ENCODE peak calls at places on chromosomes 1 and 21, in ten cellular contexts. One of them, this sample, is unnamed.

GRCh38 chr1:59199147-59199546 is 97.7 kb upstream of the FGGY start:
- DNase-seq in lower lobe of right lung: no peak
- DNase-seq in psoas muscle: no peak
- DNase-seq in CD4-positive, alpha-beta memory T cell: no peak
- DNase-seq in astrocyte: no peak
- DNase-seq in mammary epithelial cell: no peak
- DNase-seq in heart left ventricle: no peak
- DNase-seq in tibial nerve: no peak
- DNase-seq in DND-41: no peak
- DNase-seq in brain microvascular endothelial cell: no peak
- DNase-seq in this sample: no peak

GRCh38 chr1:61115436-61115835 is 33.1 kb downstream of the NFIA start:
- DNase-seq in tibial nerve: no peak
- DNase-seq in DND-41: no peak
- DNase-seq in lower lobe of right lung: no peak
- DNase-seq in mammary epithelial cell: no peak
- DNase-seq in astrocyte: no peak
- DNase-seq in psoas muscle: no peak
- DNase-seq in brain microvascular endothelial cell: no peak
- DNase-seq in CD4-positive, alpha-beta memory T cell: no peak
- DNase-seq in heart left ventricle: no peak
- DNase-seq in this sample: no peak

GRCh38 chr1:207217778-207218511 is 103.5 kb upstream of the CD55 start:
- DNase-seq in psoas muscle: no peak
- DNase-seq in lower lobe of right lung: no peak
- DNase-seq in mammary epithelial cell: no peak
- DNase-seq in tibial nerve: no peak
- DNase-seq in astrocyte: no peak
- DNase-seq in CD4-positive, alpha-beta memory T cell: no peak
- DNase-seq in DND-41: no peak
- DNase-seq in brain microvascular endothelial cell: no peak
- DNase-seq in heart left ventricle: no peak
- DNase-seq in this sample: no peak

GRCh38 chr1:230801441-230801840 is 54.3 kb downstream of the CAPN9 start:
- DNase-seq in tibial nerve: no peak
- DNase-seq in lower lobe of right lung: no peak
- DNase-seq in brain microvascular endothelial cell: no peak
- DNase-seq in psoas muscle: no peak
- DNase-seq in astrocyte: no peak
- DNase-seq in CD4-positive, alpha-beta memory T cell: no peak
- DNase-seq in heart left ventricle: no peak
- DNase-seq in DND-41: no peak
- DNase-seq in mammary epithelial cell: no peak
- DNase-seq in this sample: no peak

GRCh38 chr1:90394247-90394646 is 322.9 kb downstream of the BARHL2 start:
- DNase-seq in brain microvascular endothelial cell: no peak
- DNase-seq in tibial nerve: no peak
- DNase-seq in psoas muscle: no peak
- DNase-seq in astrocyte: no peak
- DNase-seq in lower lobe of right lung: peak; percentile 76
- DNase-seq in CD4-positive, alpha-beta memory T cell: no peak
- DNase-seq in heart left ventricle: no peak
- DNase-seq in mammary epithelial cell: no peak
- DNase-seq in DND-41: no peak
- DNase-seq in this sample: no peak

GRCh38 chr1:225694151-225694603 is 41.3 kb upstream of the ENAH start:
- DNase-seq in tibial nerve: no peak
- DNase-seq in CD4-positive, alpha-beta memory T cell: no peak
- DNase-seq in brain microvascular endothelial cell: peak; percentile 83
- DNase-seq in psoas muscle: no peak
- DNase-seq in astrocyte: peak; percentile 84
- DNase-seq in lower lobe of right lung: no peak
- DNase-seq in heart left ventricle: peak; percentile 43
- DNase-seq in mammary epithelial cell: no peak
- DNase-seq in DND-41: no peak
- DNase-seq in this sample: no peak

GRCh38 chr1:214862421-214862820 is 220.1 kb upstream of the KCNK2 start:
- DNase-seq in psoas muscle: no peak
- DNase-seq in mammary epithelial cell: peak; percentile 17
- DNase-seq in DND-41: no peak
- DNase-seq in tibial nerve: no peak
- DNase-seq in lower lobe of right lung: no peak
- DNase-seq in astrocyte: peak; percentile 44
- DNase-seq in heart left ventricle: no peak
- DNase-seq in CD4-positive, alpha-beta memory T cell: no peak
- DNase-seq in brain microvascular endothelial cell: no peak
- DNase-seq in this sample: no peak

GRCh38 chr1:215360786-215361185 is 206.3 kb upstream of the KCTD3 start:
- DNase-seq in tibial nerve: no peak
- DNase-seq in psoas muscle: no peak
- DNase-seq in lower lobe of right lung: no peak
- DNase-seq in astrocyte: peak; percentile 51
- DNase-seq in mammary epithelial cell: no peak
- DNase-seq in CD4-positive, alpha-beta memory T cell: no peak
- DNase-seq in heart left ventricle: no peak
- DNase-seq in brain microvascular endothelial cell: no peak
- DNase-seq in DND-41: no peak
- DNase-seq in this sample: no peak

GRCh38 chr1:110945626-110946025 is 18.1 kb downstream of the LRIF1 start:
- DNase-seq in heart left ventricle: no peak
- DNase-seq in lower lobe of right lung: no peak
- DNase-seq in tibial nerve: no peak
- DNase-seq in mammary epithelial cell: no peak
- DNase-seq in CD4-positive, alpha-beta memory T cell: no peak
- DNase-seq in psoas muscle: no peak
- DNase-seq in brain microvascular endothelial cell: no peak
- DNase-seq in astrocyte: no peak
- DNase-seq in DND-41: no peak
- DNase-seq in this sample: no peak

GRCh38 chr1:171251042-171251740 is 2.9 kb downstream of the FMO1 start:
- DNase-seq in psoas muscle: no peak
- DNase-seq in heart left ventricle: no peak
- DNase-seq in brain microvascular endothelial cell: peak; percentile 17
- DNase-seq in astrocyte: peak; percentile 35
- DNase-seq in tibial nerve: no peak
- DNase-seq in lower lobe of right lung: no peak
- DNase-seq in DND-41: no peak
- DNase-seq in CD4-positive, alpha-beta memory T cell: no peak
- DNase-seq in mammary epithelial cell: peak; percentile 45
- DNase-seq in this sample: no peak

GRCh38 chr1:17588048-17588781 is 48.7 kb downstream of the ARHGEF10L start:
- DNase-seq in CD4-positive, alpha-beta memory T cell: no peak
- DNase-seq in heart left ventricle: peak; percentile 74
- DNase-seq in astrocyte: peak; percentile 63
- DNase-seq in psoas muscle: peak; percentile 52
- DNase-seq in lower lobe of right lung: peak; percentile 61
- DNase-seq in tibial nerve: no peak
- DNase-seq in DND-41: no peak
- DNase-seq in mammary epithelial cell: peak; percentile 66
- DNase-seq in brain microvascular endothelial cell: no peak
- DNase-seq in this sample: no peak

GRCh38 chr1:205920159-205920558 is 23.1 kb downstream of the SLC26A9 start:
- DNase-seq in mammary epithelial cell: no peak
- DNase-seq in DND-41: no peak
- DNase-seq in lower lobe of right lung: peak; percentile 83
- DNase-seq in tibial nerve: no peak
- DNase-seq in heart left ventricle: peak; percentile 70
- DNase-seq in astrocyte: peak; percentile 57
- DNase-seq in brain microvascular endothelial cell: peak; percentile 24
- DNase-seq in psoas muscle: peak; percentile 41
- DNase-seq in CD4-positive, alpha-beta memory T cell: no peak
- DNase-seq in this sample: no peak

GRCh38 chr1:246198141-246198820 is 308.8 kb downstream of the SMYD3 start:
- DNase-seq in tibial nerve: no peak
- DNase-seq in CD4-positive, alpha-beta memory T cell: no peak
- DNase-seq in brain microvascular endothelial cell: no peak
- DNase-seq in astrocyte: no peak
- DNase-seq in mammary epithelial cell: no peak
- DNase-seq in DND-41: no peak
- DNase-seq in psoas muscle: no peak
- DNase-seq in lower lobe of right lung: no peak
- DNase-seq in heart left ventricle: no peak
- DNase-seq in this sample: no peak

GRCh38 chr1:229275005-229275404 is 4.1 kb downstream of the RAB4A start:
- DNase-seq in heart left ventricle: no peak
- DNase-seq in brain microvascular endothelial cell: no peak
- DNase-seq in psoas muscle: no peak
- DNase-seq in DND-41: no peak
- DNase-seq in lower lobe of right lung: no peak
- DNase-seq in astrocyte: no peak
- DNase-seq in CD4-positive, alpha-beta memory T cell: no peak
- DNase-seq in mammary epithelial cell: no peak
- DNase-seq in tibial nerve: no peak
- DNase-seq in this sample: no peak

GRCh38 chr1:168082008-168082876 is 54.5 kb downstream of the GPR161 start:
- DNase-seq in heart left ventricle: peak; percentile 60
- DNase-seq in astrocyte: peak; percentile 38
- DNase-seq in brain microvascular endothelial cell: peak; percentile 80
- DNase-seq in mammary epithelial cell: peak; percentile 64
- DNase-seq in psoas muscle: peak; percentile 59
- DNase-seq in lower lobe of right lung: peak; percentile 75
- DNase-seq in DND-41: peak; percentile 78
- DNase-seq in CD4-positive, alpha-beta memory T cell: peak; percentile 52
- DNase-seq in tibial nerve: peak; percentile 67
- DNase-seq in this sample: peak; percentile 63

GRCh38 chr1:89149229-89149628 is 23.3 kb upstream of the GBP2 start:
- DNase-seq in astrocyte: peak; percentile 19
- DNase-seq in mammary epithelial cell: no peak
- DNase-seq in CD4-positive, alpha-beta memory T cell: no peak
- DNase-seq in DND-41: no peak
- DNase-seq in tibial nerve: no peak
- DNase-seq in brain microvascular endothelial cell: peak; percentile 22
- DNase-seq in heart left ventricle: no peak
- DNase-seq in psoas muscle: no peak
- DNase-seq in lower lobe of right lung: no peak
- DNase-seq in this sample: no peak

GRCh38 chr21:39003982-39004775 is 179.1 kb downstream of the PSMG1 start:
- DNase-seq in DND-41: peak; percentile 54
- DNase-seq in lower lobe of right lung: no peak
- DNase-seq in mammary epithelial cell: no peak
- DNase-seq in heart left ventricle: no peak
- DNase-seq in CD4-positive, alpha-beta memory T cell: no peak
- DNase-seq in tibial nerve: no peak
- DNase-seq in psoas muscle: no peak
- DNase-seq in astrocyte: peak; percentile 22
- DNase-seq in brain microvascular endothelial cell: peak; percentile 39
- DNase-seq in this sample: no peak

GRCh38 chr1:174726167-174726879 is 273.4 kb upstream of the CACYBP start:
- DNase-seq in brain microvascular endothelial cell: no peak
- DNase-seq in mammary epithelial cell: no peak
- DNase-seq in tibial nerve: no peak
- DNase-seq in astrocyte: peak; percentile 10
- DNase-seq in CD4-positive, alpha-beta memory T cell: no peak
- DNase-seq in psoas muscle: no peak
- DNase-seq in lower lobe of right lung: no peak
- DNase-seq in heart left ventricle: no peak
- DNase-seq in DND-41: no peak
- DNase-seq in this sample: no peak

DNA sequence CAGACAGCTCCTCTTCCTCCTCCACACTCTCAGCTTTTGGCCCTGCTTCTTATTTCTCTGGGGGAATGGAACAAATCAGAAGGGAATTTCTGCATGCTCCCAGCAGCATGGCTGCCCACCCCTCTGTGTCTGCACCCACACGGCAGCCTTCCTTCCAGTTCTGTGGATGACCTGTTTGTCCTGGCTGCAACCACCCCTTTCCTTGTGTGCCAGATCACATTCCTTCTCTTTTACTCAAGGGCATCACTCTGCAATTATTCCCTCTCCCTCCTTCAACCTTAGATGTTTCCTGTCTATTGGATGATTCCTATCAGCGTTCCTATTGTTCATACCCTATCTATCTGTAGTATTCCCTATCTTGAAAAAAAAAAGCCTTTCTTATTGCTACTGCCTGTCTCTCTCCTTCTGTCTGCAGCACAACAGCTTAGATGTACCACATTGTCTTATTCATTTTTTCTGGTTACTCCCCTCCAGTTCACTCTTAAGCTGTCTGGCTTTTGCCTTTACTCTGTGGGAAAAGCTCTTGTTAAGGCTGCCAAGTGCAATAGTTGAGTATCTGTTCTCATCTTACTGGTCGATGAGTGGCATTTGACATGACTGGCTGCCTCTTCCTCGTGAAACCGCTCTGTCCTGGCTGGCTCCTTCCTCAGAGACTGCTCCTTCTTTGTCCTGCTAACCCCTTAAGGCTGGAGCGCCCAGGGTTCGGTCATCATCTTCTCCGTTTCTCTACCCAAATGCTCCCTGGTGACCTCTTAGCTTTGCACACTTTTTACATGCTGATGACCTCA is 351.1 kb downstream of the CAMTA1 start:
- DNase-seq in psoas muscle: no peak
- DNase-seq in tibial nerve: no peak
- DNase-seq in brain microvascular endothelial cell: no peak
- DNase-seq in CD4-positive, alpha-beta memory T cell: no peak
- DNase-seq in astrocyte: peak; percentile 57
- DNase-seq in heart left ventricle: no peak
- DNase-seq in mammary epithelial cell: no peak
- DNase-seq in lower lobe of right lung: no peak
- DNase-seq in DND-41: no peak
- DNase-seq in this sample: no peak
- H3K27ac ChIP-seq in psoas muscle: no peak overlapping the region
- H3K27ac ChIP-seq in tibial nerve: no peak overlapping the region
- H3K27ac ChIP-seq in brain microvascular endothelial cell: no peak overlapping the region
- H3K27ac ChIP-seq in CD4-positive, alpha-beta memory T cell: no peak overlapping the region
- H3K27ac ChIP-seq in astrocyte: no peak overlapping the region
- H3K27ac ChIP-seq in heart left ventricle: no peak overlapping the region
- H3K27ac ChIP-seq in mammary epithelial cell: no peak overlapping the region
- H3K27ac ChIP-seq in lower lobe of right lung: no peak overlapping the region
- H3K27ac ChIP-seq in DND-41: no peak overlapping the region
- H3K27ac ChIP-seq in this sample: no peak overlapping the region

GRCh38 chr1:51948491-51948915 is 42.0 kb downstream of the RAB3B start:
- DNase-seq in lower lobe of right lung: no peak
- DNase-seq in astrocyte: no peak
- DNase-seq in tibial nerve: no peak
- DNase-seq in brain microvascular endothelial cell: no peak
- DNase-seq in heart left ventricle: no peak
- DNase-seq in mammary epithelial cell: peak; percentile 55
- DNase-seq in psoas muscle: no peak
- DNase-seq in CD4-positive, alpha-beta memory T cell: no peak
- DNase-seq in DND-41: no peak
- DNase-seq in this sample: no peak
- H3K27ac ChIP-seq in lower lobe of right lung: no peak overlapping the region
- H3K27ac ChIP-seq in astrocyte: no peak overlapping the region
- H3K27ac ChIP-seq in tibial nerve: no peak overlapping the region
- H3K27ac ChIP-seq in brain microvascular endothelial cell: no peak overlapping the region
- H3K27ac ChIP-seq in heart left ventricle: no peak overlapping the region
- H3K27ac ChIP-seq in mammary epithelial cell: peak overlapping the region; percentile 6
- H3K27ac ChIP-seq in psoas muscle: no peak overlapping the region
- H3K27ac ChIP-seq in CD4-positive, alpha-beta memory T cell: no peak overlapping the region
- H3K27ac ChIP-seq in DND-41: no peak overlapping the region
- H3K27ac ChIP-seq in this sample: no peak overlapping the region

GRCh38 chr1:10698726-10699469 is 97.5 kb downstream of the CASZ1 start:
- DNase-seq in astrocyte: no peak
- DNase-seq in CD4-positive, alpha-beta memory T cell: no peak
- DNase-seq in brain microvascular endothelial cell: no peak
- DNase-seq in DND-41: no peak
- DNase-seq in tibial nerve: no peak
- DNase-seq in psoas muscle: no peak
- DNase-seq in lower lobe of right lung: no peak
- DNase-seq in heart left ventricle: no peak
- DNase-seq in mammary epithelial cell: no peak
- DNase-seq in this sample: no peak
- H3K27ac ChIP-seq in astrocyte: no peak overlapping the region
- H3K27ac ChIP-seq in CD4-positive, alpha-beta memory T cell: no peak overlapping the region
- H3K27ac ChIP-seq in brain microvascular endothelial cell: no peak overlapping the region
- H3K27ac ChIP-seq in DND-41: no peak overlapping the region
- H3K27ac ChIP-seq in tibial nerve: no peak overlapping the region
- H3K27ac ChIP-seq in psoas muscle: no peak overlapping the region
- H3K27ac ChIP-seq in lower lobe of right lung: peak overlapping the region; percentile 38
- H3K27ac ChIP-seq in heart left ventricle: no peak overlapping the region
- H3K27ac ChIP-seq in mammary epithelial cell: no peak overlapping the region
- H3K27ac ChIP-seq in this sample: no peak overlapping the region

GRCh38 chr1:20602851-20603450 is 14.1 kb downstream of the CDA start:
- DNase-seq in tibial nerve: no peak
- DNase-seq in heart left ventricle: no peak
- DNase-seq in mammary epithelial cell: peak; percentile 93
- DNase-seq in lower lobe of right lung: no peak
- DNase-seq in brain microvascular endothelial cell: no peak
- DNase-seq in CD4-positive, alpha-beta memory T cell: no peak
- DNase-seq in DND-41: no peak
- DNase-seq in psoas muscle: no peak
- DNase-seq in astrocyte: no peak
- DNase-seq in this sample: no peak
- H3K27ac ChIP-seq in tibial nerve: no peak overlapping the region
- H3K27ac ChIP-seq in heart left ventricle: no peak overlapping the region
- H3K27ac ChIP-seq in mammary epithelial cell: peak overlapping the region; percentile 96
- H3K27ac ChIP-seq in lower lobe of right lung: no peak overlapping the region
- H3K27ac ChIP-seq in brain microvascular endothelial cell: peak overlapping the region; percentile 73
- H3K27ac ChIP-seq in CD4-positive, alpha-beta memory T cell: no peak overlapping the region
- H3K27ac ChIP-seq in DND-41: no peak overlapping the region
- H3K27ac ChIP-seq in psoas muscle: no peak overlapping the region
- H3K27ac ChIP-seq in astrocyte: peak overlapping the region; percentile 75
- H3K27ac ChIP-seq in this sample: no peak overlapping the region